ENCODE peak calls at places on chromosomes 6 and 20, in four cellular contexts. One of them, this sample, is unnamed.

GRCh38 chr20:8602389-8603116 is 466.3 kb upstream of the PLCB4 start:
- DNase-seq in progenitor cell of endocrine pancreas: no peak
- DNase-seq in epithelial cell of proximal tubule: no peak
- DNase-seq in hepatocyte: no peak
- DNase-seq in this sample: no peak

GRCh38 chr6:26194329-26194701 is 107.1 kb downstream of the HFE start:
- DNase-seq in progenitor cell of endocrine pancreas: no peak
- DNase-seq in epithelial cell of proximal tubule: no peak
- DNase-seq in hepatocyte: no peak
- DNase-seq in this sample: no peak

GRCh38 chr6:33160728-33161323 is 31.4 kb downstream of the COL11A2 start:
- DNase-seq in progenitor cell of endocrine pancreas: no peak
- DNase-seq in epithelial cell of proximal tubule: no peak
- DNase-seq in hepatocyte: peak
- DNase-seq in this sample: no peak

GRCh38 chr20:40634891-40635290 is 54.1 kb downstream of the MAFB start:
- DNase-seq in progenitor cell of endocrine pancreas: no peak
- DNase-seq in epithelial cell of proximal tubule: no peak
- DNase-seq in hepatocyte: no peak
- DNase-seq in this sample: no peak

GRCh38 chr20:36116813-36117441 is 37.6 kb upstream of the EPB41L1 start:
- DNase-seq in progenitor cell of endocrine pancreas: no peak
- DNase-seq in epithelial cell of proximal tubule: no peak
- DNase-seq in hepatocyte: no peak
- DNase-seq in this sample: peak

GRCh38 chr6:150128425-150128824 is 14.4 kb upstream of the PPP1R14C start:
- DNase-seq in progenitor cell of endocrine pancreas: no peak
- DNase-seq in epithelial cell of proximal tubule: no peak
- DNase-seq in hepatocyte: no peak
- DNase-seq in this sample: no peak

GRCh38 chr6:16055852-16056251 is 73.0 kb upstream of the MYLIP start:
- DNase-seq in progenitor cell of endocrine pancreas: no peak
- DNase-seq in epithelial cell of proximal tubule: no peak
- DNase-seq in hepatocyte: no peak
- DNase-seq in this sample: no peak

GRCh38 chr20:63009988-63010769 is 3.4 kb upstream of the BHLHE23 start:
- DNase-seq in progenitor cell of endocrine pancreas: no peak
- DNase-seq in epithelial cell of proximal tubule: no peak
- DNase-seq in hepatocyte: no peak
- DNase-seq in this sample: peak

GRCh38 chr20:51275816-51276215 is 252.9 kb upstream of the KCNG1 start:
- DNase-seq in progenitor cell of endocrine pancreas: no peak
- DNase-seq in epithelial cell of proximal tubule: no peak
- DNase-seq in hepatocyte: no peak
- DNase-seq in this sample: no peak

GRCh38 chr6:133408543-133408942 is 167.4 kb downstream of the EYA4 start:
- DNase-seq in progenitor cell of endocrine pancreas: no peak
- DNase-seq in epithelial cell of proximal tubule: no peak
- DNase-seq in hepatocyte: no peak
- DNase-seq in this sample: no peak

GRCh38 chr20:38023181-38024085 is 9.8 kb downstream of the TTI1 start:
- DNase-seq in progenitor cell of endocrine pancreas: no peak
- DNase-seq in epithelial cell of proximal tubule: no peak
- DNase-seq in hepatocyte: peak
- DNase-seq in this sample: peak

GRCh38 chr20:40953856-40954255 is 74.8 kb upstream of the TOP1 start:
- DNase-seq in progenitor cell of endocrine pancreas: no peak
- DNase-seq in epithelial cell of proximal tubule: no peak
- DNase-seq in hepatocyte: no peak
- DNase-seq in this sample: no peak

GRCh38 chr6:63804381-63804956 is 168.9 kb downstream of the PHF3 start:
- DNase-seq in progenitor cell of endocrine pancreas: no peak
- DNase-seq in epithelial cell of proximal tubule: peak
- DNase-seq in hepatocyte: no peak
- DNase-seq in this sample: peak

GRCh38 chr6:31293343-31293742 is 21.5 kb upstream of the HLA-C start:
- DNase-seq in progenitor cell of endocrine pancreas: peak
- DNase-seq in epithelial cell of proximal tubule: no peak
- DNase-seq in hepatocyte: peak
- DNase-seq in this sample: no peak

GRCh38 chr6:109332748-109333147 is 49.5 kb downstream of the CD164 start:
- DNase-seq in progenitor cell of endocrine pancreas: no peak
- DNase-seq in epithelial cell of proximal tubule: no peak
- DNase-seq in hepatocyte: peak
- DNase-seq in this sample: no peak

GRCh38 chr20:36130316-36130865 is 24.1 kb upstream of the EPB41L1 start:
- DNase-seq in progenitor cell of endocrine pancreas: no peak
- DNase-seq in epithelial cell of proximal tubule: no peak
- DNase-seq in hepatocyte: no peak
- DNase-seq in this sample: no peak

GRCh38 chr6:165668951-165669350 is 5.9 kb upstream of the PDE10A start:
- DNase-seq in progenitor cell of endocrine pancreas: no peak
- DNase-seq in epithelial cell of proximal tubule: no peak
- DNase-seq in hepatocyte: no peak
- DNase-seq in this sample: no peak

GRCh38 chr6:44071670-44072451 is 55.4 kb downstream of the MRPL14 start:
- DNase-seq in progenitor cell of endocrine pancreas: no peak
- DNase-seq in epithelial cell of proximal tubule: no peak
- DNase-seq in hepatocyte: no peak
- DNase-seq in this sample: peak

GRCh38 chr6:152503541-152503940 is 133.6 kb downstream of the SYNE1 start:
- DNase-seq in progenitor cell of endocrine pancreas: no peak
- DNase-seq in epithelial cell of proximal tubule: no peak
- DNase-seq in hepatocyte: no peak
- DNase-seq in this sample: no peak

GRCh38 chr6:26571592-26572296 is 25.0 kb upstream of the ABT1 start:
- DNase-seq in progenitor cell of endocrine pancreas: no peak
- DNase-seq in epithelial cell of proximal tubule: peak
- DNase-seq in hepatocyte: peak
- DNase-seq in this sample: no peak

GRCh38 chr6:9236443-9236842 is 801.1 kb upstream of the SLC35B3 start:
- DNase-seq in progenitor cell of endocrine pancreas: no peak
- DNase-seq in epithelial cell of proximal tubule: no peak
- DNase-seq in hepatocyte: no peak
- DNase-seq in this sample: no peak

GRCh38 chr6:152380993-152381898 is 255.9 kb downstream of the SYNE1 start:
- DNase-seq in progenitor cell of endocrine pancreas: peak
- DNase-seq in epithelial cell of proximal tubule: peak
- DNase-seq in hepatocyte: peak
- DNase-seq in this sample: peak

GRCh38 chr6:35602133-35602946 is 86.4 kb downstream of the FKBP5 start:
- DNase-seq in progenitor cell of endocrine pancreas: no peak
- DNase-seq in epithelial cell of proximal tubule: no peak
- DNase-seq in hepatocyte: peak
- DNase-seq in this sample: peak

GRCh38 chr6:106182455-106182854 is 96.3 kb downstream of the PRDM1 start:
- DNase-seq in progenitor cell of endocrine pancreas: no peak
- DNase-seq in epithelial cell of proximal tubule: no peak
- DNase-seq in hepatocyte: no peak
- DNase-seq in this sample: no peak

GRCh38 chr6:6893701-6894100 is 214.1 kb upstream of the RREB1 start:
- DNase-seq in progenitor cell of endocrine pancreas: no peak
- DNase-seq in epithelial cell of proximal tubule: no peak
- DNase-seq in hepatocyte: no peak
- DNase-seq in this sample: peak

GRCh38 chr20:57902478-57902877 is 192.7 kb upstream of the PMEPA1 start:
- DNase-seq in progenitor cell of endocrine pancreas: no peak
- DNase-seq in epithelial cell of proximal tubule: no peak
- DNase-seq in hepatocyte: no peak
- DNase-seq in this sample: peak

GRCh38 chr6:37059344-37060194 is 54.1 kb downstream of the FGD2 start:
- DNase-seq in progenitor cell of endocrine pancreas: no peak
- DNase-seq in epithelial cell of proximal tubule: peak
- DNase-seq in hepatocyte: peak
- DNase-seq in this sample: peak

GRCh38 chr6:118680452-118681095 is 29.2 kb upstream of the CEP85L start:
- DNase-seq in progenitor cell of endocrine pancreas: no peak
- DNase-seq in epithelial cell of proximal tubule: no peak
- DNase-seq in hepatocyte: no peak
- DNase-seq in this sample: no peak

GRCh38 chr6:44580901-44581300 is 193.4 kb downstream of the CDC5L start:
- DNase-seq in progenitor cell of endocrine pancreas: no peak
- DNase-seq in epithelial cell of proximal tubule: no peak
- DNase-seq in hepatocyte: no peak
- DNase-seq in this sample: no peak

GRCh38 chr6:47256361-47256760 is 53.3 kb downstream of the TNFRSF21 start:
- DNase-seq in progenitor cell of endocrine pancreas: no peak
- DNase-seq in epithelial cell of proximal tubule: no peak
- DNase-seq in hepatocyte: no peak
- DNase-seq in this sample: no peak

GRCh38 chr6:36547646-36548400 is 544 bp upstream of the STK38 start:
- DNase-seq in progenitor cell of endocrine pancreas: no peak
- DNase-seq in epithelial cell of proximal tubule: no peak
- DNase-seq in hepatocyte: no peak
- DNase-seq in this sample: no peak

GRCh38 chr20:62374431-62375152 is 7.5 kb upstream of the LAMA5 start:
- DNase-seq in progenitor cell of endocrine pancreas: no peak
- DNase-seq in epithelial cell of proximal tubule: no peak
- DNase-seq in hepatocyte: peak
- DNase-seq in this sample: no peak

GRCh38 chr6:16818992-16819626 is 57.8 kb upstream of the ATXN1 start:
- DNase-seq in progenitor cell of endocrine pancreas: no peak
- DNase-seq in epithelial cell of proximal tubule: no peak
- DNase-seq in hepatocyte: no peak
- DNase-seq in this sample: no peak

GRCh38 chr6:4961322-4962168 is 42.3 kb downstream of the RPP40 start:
- DNase-seq in progenitor cell of endocrine pancreas: no peak
- DNase-seq in epithelial cell of proximal tubule: no peak
- DNase-seq in hepatocyte: no peak
- DNase-seq in this sample: no peak

GRCh38 chr6:4958624-4959023 is 45.2 kb downstream of the RPP40 start:
- DNase-seq in progenitor cell of endocrine pancreas: no peak
- DNase-seq in epithelial cell of proximal tubule: no peak
- DNase-seq in hepatocyte: no peak
- DNase-seq in this sample: no peak

GRCh38 chr6:4956625-4957024 is 47.2 kb downstream of the RPP40 start:
- DNase-seq in progenitor cell of endocrine pancreas: no peak
- DNase-seq in epithelial cell of proximal tubule: no peak
- DNase-seq in hepatocyte: no peak
- DNase-seq in this sample: no peak

GRCh38 chr6:4953440-4953839 is 50.4 kb downstream of the RPP40 start:
- DNase-seq in progenitor cell of endocrine pancreas: no peak
- DNase-seq in epithelial cell of proximal tubule: no peak
- DNase-seq in hepatocyte: no peak
- DNase-seq in this sample: no peak

DNA sequence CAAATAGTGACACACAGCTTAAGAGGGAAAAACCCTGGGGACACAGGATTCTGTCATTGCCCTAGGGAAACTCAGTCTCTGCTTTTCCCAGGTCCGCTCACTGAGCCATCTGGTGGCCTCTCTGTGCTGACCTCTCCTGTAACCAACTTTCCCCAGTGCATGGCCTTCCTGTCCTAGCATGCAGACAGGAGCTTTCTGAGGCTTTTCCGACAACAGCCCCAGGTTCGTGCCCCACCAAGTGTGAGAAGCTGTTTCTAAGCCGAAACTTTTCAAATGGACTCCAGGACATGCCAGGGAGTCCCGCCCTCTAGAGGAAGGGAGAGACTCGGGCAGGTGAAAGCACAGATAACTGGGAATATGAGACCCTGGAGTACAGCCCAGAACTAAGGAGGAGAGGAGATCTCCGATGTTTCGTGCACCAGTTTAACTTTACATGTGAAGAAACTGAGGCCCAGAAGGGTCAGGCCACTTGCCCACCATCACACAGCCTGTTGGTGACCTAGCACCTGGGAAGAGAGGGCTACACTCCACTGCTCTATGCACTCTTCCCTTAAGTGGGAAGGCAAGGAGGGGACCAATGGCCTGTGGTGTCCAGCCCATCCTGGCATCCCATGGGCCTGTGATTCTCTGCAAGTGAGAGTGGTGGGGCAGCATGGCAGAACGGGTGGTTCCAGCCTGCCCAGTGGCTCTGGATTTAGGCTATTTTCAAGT is 46.2 kb downstream of the RPP40 start:
- DNase-seq in progenitor cell of endocrine pancreas: no peak
- DNase-seq in epithelial cell of proximal tubule: no peak
- DNase-seq in hepatocyte: no peak
- DNase-seq in this sample: no peak
- TF ChIP-seq CTCF in progenitor cell of endocrine pancreas: peak
- TF ChIP-seq CTCF in epithelial cell of proximal tubule: peak
- TF ChIP-seq CTCF in hepatocyte: no peak
- TF ChIP-seq CTCF in this sample: no peak

GRCh38 chr6:3230275-3231212 is 3.1 kb upstream of the TUBB2B start:
- DNase-seq in progenitor cell of endocrine pancreas: no peak
- DNase-seq in epithelial cell of proximal tubule: no peak
- DNase-seq in hepatocyte: peak
- DNase-seq in this sample: no peak

GRCh38 chr6:3231213-3232016 is 4.0 kb upstream of the TUBB2B start:
- DNase-seq in progenitor cell of endocrine pancreas: peak
- DNase-seq in epithelial cell of proximal tubule: peak
- DNase-seq in hepatocyte: peak
- DNase-seq in this sample: peak

GRCh38 chr6:3228046-3228671 is 706 bp upstream of the TUBB2B start:
- DNase-seq in progenitor cell of endocrine pancreas: peak
- DNase-seq in epithelial cell of proximal tubule: no peak
- DNase-seq in hepatocyte: peak
- DNase-seq in this sample: no peak

GRCh38 chr6:3228791-3229565 is 1.5 kb upstream of the TUBB2B start:
- DNase-seq in progenitor cell of endocrine pancreas: peak
- DNase-seq in epithelial cell of proximal tubule: no peak
- DNase-seq in hepatocyte: peak
- DNase-seq in this sample: no peak

GRCh38 chr6:3229566-3230274 is 2.3 kb upstream of the TUBB2B start:
- DNase-seq in progenitor cell of endocrine pancreas: peak
- DNase-seq in epithelial cell of proximal tubule: no peak
- DNase-seq in hepatocyte: peak
- DNase-seq in this sample: no peak
- TF ChIP-seq CTCF in progenitor cell of endocrine pancreas: peak
- TF ChIP-seq CTCF in epithelial cell of proximal tubule: no peak
- TF ChIP-seq CTCF in hepatocyte: no peak
- TF ChIP-seq CTCF in this sample: peak

GRCh38 chr6:140867336-140867735 is 1265.4 kb upstream of the GJE1 start:
- DNase-seq in progenitor cell of endocrine pancreas: no peak
- DNase-seq in epithelial cell of proximal tubule: no peak
- DNase-seq in hepatocyte: no peak
- DNase-seq in this sample: no peak

DNA sequence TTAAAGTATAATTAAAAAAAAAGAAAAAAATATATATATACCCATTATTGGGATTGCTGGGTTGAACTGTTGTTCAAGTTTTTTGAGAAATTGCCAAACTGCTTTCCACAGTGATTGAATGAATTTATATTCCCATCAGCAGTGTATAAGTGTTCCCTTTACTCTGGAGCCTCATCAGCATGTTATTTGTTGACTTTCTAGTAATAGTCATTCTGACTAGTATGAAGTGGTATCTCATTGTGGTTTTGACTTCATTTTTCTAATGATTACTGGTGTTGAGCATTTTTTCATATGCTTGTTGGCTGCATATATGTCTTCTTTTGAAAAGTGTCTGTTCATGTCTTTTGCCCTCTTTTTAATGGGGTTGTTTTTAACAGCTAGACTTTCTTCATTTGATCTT is 1260.8 kb upstream of the GJE1 start:
- DNase-seq in progenitor cell of endocrine pancreas: no peak
- DNase-seq in epithelial cell of proximal tubule: no peak
- DNase-seq in hepatocyte: no peak
- DNase-seq in this sample: no peak
- TF ChIP-seq CTCF in progenitor cell of endocrine pancreas: no peak
- TF ChIP-seq CTCF in epithelial cell of proximal tubule: no peak
- TF ChIP-seq CTCF in hepatocyte: no peak
- TF ChIP-seq CTCF in this sample: no peak

GRCh38 chr6:87391334-87391733 is 16.4 kb upstream of the CFAP206 start:
- DNase-seq in progenitor cell of endocrine pancreas: peak
- DNase-seq in epithelial cell of proximal tubule: peak
- DNase-seq in hepatocyte: peak
- DNase-seq in this sample: no peak
- TF ChIP-seq CTCF in progenitor cell of endocrine pancreas: peak
- TF ChIP-seq CTCF in epithelial cell of proximal tubule: peak
- TF ChIP-seq CTCF in hepatocyte: peak
- TF ChIP-seq CTCF in this sample: peak

This sample was measured in kidney epithelial cell.